ENCODE peak calls at places on chromosome 15, in ten cellular contexts. S is GM23248; C is COR-L47; P is HTR-8/SVneo; J is Daoy; G is HEK293T; O is fibroblast of the aortic adventitia; F is tibial nerve; I is activated naive CD4-positive, alpha-beta T cell; T is H54. W is an unnamed sample.
A peak's percentile ranks its signal among the peaks of the same experiment; 100 is the strongest.

GRCh38 chr15:80437492-80437891 is 33.3 kb downstream of the ARNT2 start:
- DNase-seq in F (no peak), T (no peak), C (no peak), I (no peak), G (no peak), P (no peak), O (no peak), S (no peak), J (peak; percentile 29), W (no peak)

GRCh38 chr15:67256051-67256450 is 1.5 kb downstream of the IQCH start:
- DNase-seq in S (no peak), G (no peak), T (no peak), F (no peak), I (no peak), J (no peak), C (no peak), P (no peak), O (no peak), W (no peak)

GRCh38 chr15:72117698-72118399 is at the start of gene MYO9A:
- DNase-seq in I (peak; percentile 98), T (peak; percentile 68), G (peak; percentile 97), O (peak; percentile 98), C (peak; percentile 98), J (peak; percentile 98), S (peak; percentile 99), F (peak; percentile 97), P (peak; percentile 96), W (peak; percentile 97)

GRCh38 chr15:50150349-50150748 is 31.3 kb upstream of the ATP8B4 start:
- DNase-seq in G (no peak), P (no peak), I (no peak), S (peak; percentile 11), F (no peak), J (no peak), C (no peak), T (no peak), O (no peak), W (no peak)

GRCh38 chr15:52180196-52180835 is 10.9 kb downstream of the GNB5 start:
- DNase-seq in G (no peak), C (no peak), S (peak; percentile 7), P (no peak), F (no peak), I (peak; percentile 44), J (no peak), O (no peak), T (no peak), W (no peak)

GRCh38 chr15:70209499-70209898 is 111.8 kb upstream of the TLE3 start:
- DNase-seq in J (no peak), P (no peak), F (no peak), O (no peak), G (no peak), C (no peak), I (no peak), S (no peak), T (no peak), W (no peak)

GRCh38 chr15:85581495-85581894 is 201.1 kb downstream of the AKAP13 start:
- DNase-seq in F (no peak), G (no peak), O (no peak), P (no peak), T (no peak), I (no peak), J (no peak), S (no peak), C (no peak), W (peak; percentile 76)

GRCh38 chr15:39976291-39977274 is 42.7 kb downstream of the EIF2AK4 start:
- DNase-seq in G (peak; percentile 33), J (peak; percentile 79), P (peak; percentile 51), T (peak; percentile 15), C (peak; percentile 47), F (peak; percentile 35), S (peak; percentile 87), O (peak; percentile 40), I (peak; percentile 11), W (peak; percentile 80)

GRCh38 chr15:57923750-57924149 is 141.8 kb downstream of the ALDH1A2 start:
- DNase-seq in F (no peak), T (no peak), J (no peak), S (peak; percentile 4), P (no peak), O (peak; percentile 27), G (no peak), C (no peak), I (no peak), W (peak; percentile 24)

GRCh38 chr15:66907826-66908502 is 157.4 kb upstream of the SMAD3 start:
- DNase-seq in G (no peak), T (no peak), J (no peak), F (no peak), S (peak; percentile 52), C (no peak), P (no peak), I (no peak), O (peak; percentile 58), W (peak; percentile 49)

GRCh38 chr15:72760590-72761260 is 22.8 kb downstream of the ADPGK start:
- DNase-seq in I (no peak), O (no peak), T (no peak), C (no peak), S (no peak), J (no peak), G (no peak), P (no peak), F (no peak), W (no peak)